ENCODE peak calls at places on chromosomes 2 and 18, in four cellular contexts. S, M, H and F are unnamed samples.

GRCh38 chr18:8795586-8795985 is 90.2 kb downstream of the MTCL1 start:
- DNase-seq in M (no peak), S (no peak), H (no peak), F (no peak)

GRCh38 chr2:3738454-3738853 is 35.1 kb downstream of the DCDC2C start:
- DNase-seq in M (no peak), S (peak), H (no peak), F (no peak)

GRCh38 chr2:6107290-6107689 is 415.1 kb downstream of the SOX11 start:
- DNase-seq in H (no peak), S (no peak), M (no peak), F (no peak)

GRCh38 chr2:141968377-141968920 is 162.4 kb downstream of the LRP1B start:
- DNase-seq in H (no peak), S (no peak), M (no peak), F (no peak)

GRCh38 chr2:10123281-10123680 is 742 bp downstream of the RRM2 start:
- DNase-seq in H (no peak), M (no peak), S (no peak), F (no peak)

GRCh38 chr18:59672125-59672769 is 25.0 kb downstream of the CCBE1 start:
- DNase-seq in S (peak), M (no peak), H (no peak), F (no peak)

GRCh38 chr2:42401773-42402172 is 40.8 kb upstream of the COX7A2L start:
- DNase-seq in S (no peak), M (no peak), H (no peak), F (no peak)

GRCh38 chr2:61493523-61493942 is 22.6 kb upstream of the USP34 start:
- DNase-seq in H (no peak), S (peak), M (no peak), F (no peak)

GRCh38 chr2:151857650-151858049 is 29.4 kb upstream of the ARL5A start:
- DNase-seq in S (no peak), M (no peak), H (no peak), F (no peak)

GRCh38 chr2:172082944-172083718 is 2.2 kb upstream of the DLX1 start:
- DNase-seq in M (no peak), H (no peak), S (peak), F (no peak)

GRCh38 chr2:202494300-202494699 is 118.2 kb downstream of the BMPR2 start:
- DNase-seq in H (no peak), S (peak), M (no peak), F (no peak)

GRCh38 chr2:174343343-174343637 is 8.5 kb downstream of the SP9 start:
- DNase-seq in S (no peak), H (no peak), M (no peak), F (no peak)